ENCODE peak calls at places on chromosomes 13 and 19, in eight cellular contexts. B is brain microvascular endothelial cell, T is MCF 10A, J is progenitor cell of endocrine pancreas, F is ovary, I is colonic mucosa, N is fibroblast of lung, V is left ventricle myocardium inferior. Q is an unnamed sample.

GRCh38 chr19:51023946-51024345 is 2.5 kb downstream of the KLK11 start:
- DNase-seq in B (no peak), T (no peak), J (no peak), F (no peak), I (no peak), N (no peak), V (no peak), Q (no peak)

GRCh38 chr13:22001336-22001735 is 330.5 kb downstream of the FGF9 start:
- DNase-seq in B (no peak), T (no peak), J (no peak), F (no peak), I (no peak), N (no peak), V (no peak), Q (no peak)

GRCh38 chr19:1873524-1874473 is 10.4 kb upstream of the KLF16 start:
- DNase-seq in B (no peak), T (peak), J (no peak), F (peak), I (no peak), N (no peak), V (peak), Q (no peak)

GRCh38 chr19:21020298-21021227 is at the start of gene ZNF430:
- DNase-seq in B (peak), T (peak), J (peak), F (peak), I (peak), N (peak), V (peak), Q (peak)

GRCh38 chr13:20993661-20994440 is 67.5 kb downstream of the LATS2 start:
- DNase-seq in B (peak), T (peak), J (no peak), F (no peak), I (no peak), N (peak), V (no peak), Q (no peak)

GRCh38 chr19:12639901-12640613 is 26.5 kb downstream of the MAN2B1 start:
- DNase-seq in B (peak), T (no peak), J (peak), F (peak), I (peak), N (peak), V (peak), Q (peak)

GRCh38 chr13:42883142-42883541 is 101.8 kb downstream of the FAM216B start:
- DNase-seq in B (peak), T (no peak), J (no peak), F (no peak), I (no peak), N (no peak), V (no peak), Q (no peak)

GRCh38 chr13:74206061-74206561 is 71.9 kb upstream of the KLF12 start:
- DNase-seq in B (peak), T (no peak), J (no peak), F (no peak), I (no peak), N (peak), V (no peak), Q (no peak)

GRCh38 chr13:76925115-76925514 is 23.2 kb upstream of the ACOD1 start:
- DNase-seq in B (no peak), T (no peak), J (no peak), F (no peak), I (no peak), N (no peak), V (no peak), Q (no peak)

GRCh38 chr13:48773531-48774275 is 120.0 kb downstream of the CYSLTR2 start:
- DNase-seq in B (no peak), T (no peak), J (no peak), F (no peak), I (no peak), N (peak), V (no peak), Q (no peak)

GRCh38 chr19:54029930-54030490 is 33.7 kb downstream of the VSTM1 start:
- DNase-seq in B (peak), T (peak), J (peak), F (peak), I (peak), N (peak), V (peak), Q (peak)

GRCh38 chr13:50422181-50423148 is 407.2 kb downstream of the KCNRG start:
- DNase-seq in B (no peak), T (no peak), J (no peak), F (no peak), I (no peak), N (no peak), V (no peak), Q (no peak)

DNA sequence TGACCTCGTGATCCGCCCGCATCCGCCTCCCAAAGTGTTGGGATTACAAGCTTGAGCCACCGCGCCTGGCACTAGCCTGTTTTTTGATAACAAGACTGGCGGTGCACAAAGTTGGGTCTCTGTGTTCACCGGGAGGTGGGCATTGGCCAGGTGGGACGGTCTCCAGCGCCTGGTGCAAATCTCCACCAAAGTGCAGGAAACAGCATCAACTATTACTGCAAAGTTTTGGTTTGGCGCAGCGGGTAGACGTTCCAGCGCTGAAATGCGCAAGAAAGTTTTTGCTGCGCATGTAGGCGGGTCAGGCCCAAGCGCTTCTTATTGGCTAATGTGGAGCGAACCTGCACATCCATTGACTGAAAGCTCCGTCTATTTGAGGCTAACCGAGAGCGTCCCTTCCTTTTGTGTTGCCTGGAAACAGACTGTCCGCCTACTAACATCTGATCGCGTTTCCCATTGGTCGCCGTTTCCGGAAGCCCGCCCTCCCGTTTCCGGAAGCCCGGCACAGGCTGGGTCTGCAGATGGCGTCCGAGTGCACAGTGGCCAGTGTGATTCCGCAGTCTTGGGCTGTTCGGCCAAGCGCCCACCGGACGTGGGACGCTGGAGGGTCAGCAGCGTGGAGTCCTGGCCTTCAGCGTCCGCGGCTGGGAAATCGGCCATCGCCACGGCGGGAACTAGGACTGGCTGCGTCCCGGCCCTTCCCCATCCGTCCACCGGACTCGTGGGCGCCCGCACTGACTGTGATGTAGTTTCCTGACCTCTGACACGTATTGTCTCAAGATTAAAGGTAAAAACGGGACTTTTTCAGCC is 53.3 kb upstream of the ZNF527 start:
- DNase-seq in B (peak), T (peak), J (peak), F (peak), I (peak), N (peak), V (peak), Q (peak)
- TF ChIP-seq CTCF in B (peak), T (peak), J (peak), F (peak), I (no peak), N (peak), V (peak), Q (no peak)

GRCh38 chr19:6354098-6354674 is 7.1 kb upstream of the CLPP start:
- DNase-seq in B (no peak), T (no peak), J (no peak), F (no peak), I (no peak), N (peak), V (no peak), Q (no peak)
- TF ChIP-seq CTCF in B (peak), T (peak), J (peak), F (no peak), I (no peak), N (peak), V (peak), Q (no peak)

GRCh38 chr19:45361608-45362007 is 8.8 kb downstream of the ERCC2 start:
- DNase-seq in B (no peak), T (no peak), J (no peak), F (no peak), I (no peak), N (no peak), V (no peak), Q (no peak)
- TF ChIP-seq CTCF in B (no peak), T (no peak), J (no peak), F (no peak), I (no peak), N (no peak), V (no peak), Q (no peak)

GRCh38 chr19:45103200-45103624 is 10.2 kb downstream of the PPP1R37 start:
- DNase-seq in B (no peak), T (no peak), J (no peak), F (peak), I (no peak), N (peak), V (peak), Q (no peak)
- TF ChIP-seq CTCF in B (no peak), T (no peak), J (no peak), F (no peak), I (no peak), N (no peak), V (no peak), Q (no peak)

DNA sequence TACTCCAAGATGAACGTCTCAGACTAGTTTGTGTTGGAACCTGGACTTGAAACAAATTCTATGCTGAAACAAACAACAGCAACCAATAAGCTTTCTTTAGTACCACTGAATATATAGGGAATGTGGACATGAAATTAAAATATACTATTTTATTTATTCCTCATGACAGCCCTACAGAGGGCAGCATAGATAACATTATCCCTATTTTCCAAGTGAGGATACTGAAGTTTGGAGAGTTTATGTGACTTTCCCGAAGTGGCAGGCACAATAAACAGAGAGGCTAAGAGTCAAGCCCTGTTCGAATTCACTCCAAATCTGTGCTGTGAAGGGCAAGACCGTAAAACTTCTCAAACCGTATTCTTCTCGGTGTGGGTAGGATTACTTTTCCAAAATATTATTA is 509.9 kb upstream of the GPC6 start:
- DNase-seq in B (peak), T (peak), J (no peak), F (no peak), I (no peak), N (peak), V (no peak), Q (no peak)
- TF ChIP-seq CTCF in B (peak), T (peak), J (no peak), F (no peak), I (no peak), N (peak), V (peak), Q (no peak)

GRCh38 chr19:49590071-49590970 is 661 bp upstream of the PRR12 start:
- DNase-seq in B (peak), T (peak), J (peak), F (peak), I (peak), N (peak), V (peak), Q (peak)
- TF ChIP-seq CTCF in B (peak), T (no peak), J (peak), F (peak), I (no peak), N (peak), V (peak), Q (no peak)

GRCh38 chr19:55339225-55340143 is at the start of gene KMT5C:
- DNase-seq in B (peak), T (peak), J (peak), F (peak), I (peak), N (peak), V (peak), Q (peak)
- TF ChIP-seq CTCF in B (peak), T (no peak), J (no peak), F (peak), I (peak), N (peak), V (peak), Q (no peak)

DNA sequence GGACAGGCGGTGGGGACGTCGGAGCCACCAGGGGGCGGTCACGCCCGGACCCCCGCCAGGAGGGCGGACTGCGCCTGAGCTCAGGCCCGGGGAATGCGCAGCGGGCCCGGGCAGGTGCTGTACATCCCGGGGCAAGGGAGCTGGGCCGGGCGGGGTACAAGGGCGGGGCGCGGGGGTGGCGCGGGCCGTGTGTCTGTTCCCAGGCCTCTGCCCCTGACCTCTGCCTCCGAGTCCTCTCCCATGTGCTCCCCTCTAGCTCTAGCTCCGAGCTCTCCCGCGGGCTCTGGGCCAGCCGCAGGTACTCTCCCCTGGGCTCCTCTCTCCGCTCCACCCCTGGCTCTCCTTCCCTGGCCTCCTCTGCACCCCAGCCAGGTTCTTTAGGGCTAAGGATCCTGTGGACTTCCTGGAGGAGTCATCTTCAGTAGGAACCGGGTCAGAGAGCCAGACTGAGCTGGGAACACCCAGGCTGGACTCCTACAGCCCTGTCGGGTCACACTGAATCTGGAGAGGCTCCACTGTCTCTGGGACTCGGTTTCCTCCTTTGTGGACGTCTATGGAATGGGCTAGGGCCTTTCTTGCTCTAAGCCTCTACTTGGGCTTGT is 2.3 kb downstream of the PPP1R13L start:
- DNase-seq in B (peak), T (peak), J (peak), F (no peak), I (peak), N (no peak), V (peak), Q (no peak)
- TF ChIP-seq CTCF in B (peak), T (no peak), J (peak), F (no peak), I (peak), N (peak), V (peak), Q (no peak)

DNA sequence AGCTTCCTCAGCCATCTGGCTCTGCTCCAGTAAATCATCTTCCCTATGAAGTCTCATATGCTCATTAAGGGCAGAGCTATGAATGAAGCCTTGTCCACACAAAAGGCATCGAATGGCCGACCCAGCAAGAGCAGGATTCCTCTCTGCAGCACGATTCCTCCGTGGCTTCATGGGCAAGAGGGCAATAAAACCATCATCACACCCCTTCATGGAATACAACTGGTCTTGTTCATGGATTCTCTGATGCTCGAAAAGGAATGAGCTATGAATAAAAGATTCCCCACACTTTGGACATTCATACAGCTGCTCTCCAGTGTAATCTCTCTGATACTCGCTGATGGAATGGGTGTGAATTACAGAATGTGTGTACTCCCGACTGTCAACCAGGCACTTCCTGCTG is 25.9 kb downstream of the PEG3 start:
- DNase-seq in B (no peak), T (no peak), J (no peak), F (no peak), I (no peak), N (no peak), V (no peak), Q (no peak)
- TF ChIP-seq CTCF in B (no peak), T (no peak), J (no peak), F (no peak), I (no peak), N (no peak), V (no peak), Q (no peak)

DNA sequence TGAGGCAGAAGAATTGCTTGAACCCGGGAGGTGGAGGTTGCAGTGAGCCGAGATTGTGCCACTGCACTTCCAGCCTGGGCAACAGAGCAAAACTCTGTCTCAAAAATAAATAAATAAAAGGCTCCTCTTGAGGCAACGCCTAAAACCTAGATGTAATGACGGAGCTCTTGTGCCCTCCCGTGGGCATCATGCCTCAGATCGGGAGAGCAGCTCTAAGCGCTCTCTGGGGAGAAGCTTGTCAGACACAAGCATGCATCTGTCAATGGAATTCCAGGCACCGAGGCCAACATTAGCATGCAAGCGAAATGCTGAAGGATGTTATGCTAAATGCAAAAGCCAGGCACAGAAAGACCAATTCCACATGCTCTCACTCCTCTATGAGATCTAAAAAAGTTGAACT is 45.6 kb upstream of the MRI1 start:
- DNase-seq in B (peak), T (peak), J (no peak), F (no peak), I (peak), N (peak), V (peak), Q (no peak)
- TF ChIP-seq CTCF in B (peak), T (peak), J (peak), F (no peak), I (no peak), N (peak), V (peak), Q (no peak)

Q was measured in omental fat pad.